ENCODE peak calls at places on chromosomes 7 and 10, in four cellular contexts. One of them, this sample, is unnamed.

GRCh38 chr10:11089272-11089671 is 71.6 kb downstream of the CELF2 start:
- DNase-seq in HepG2: no peak
- DNase-seq in K562: no peak
- DNase-seq in HCT116: no peak
- DNase-seq in this sample: no peak

GRCh38 chr10:71948496-71949067 is 15.6 kb upstream of the CHST3 start:
- DNase-seq in K562: no peak
- DNase-seq in HCT116: no peak
- DNase-seq in HepG2: peak; percentile 21
- DNase-seq in this sample: no peak

GRCh38 chr7:140559410-140559809 is 80.1 kb upstream of the MKRN1 start:
- DNase-seq in HCT116: no peak
- DNase-seq in K562: no peak
- DNase-seq in HepG2: no peak
- DNase-seq in this sample: no peak

GRCh38 chr7:131556055-131556911 is at the start of gene PODXL:
- DNase-seq in HCT116: no peak
- DNase-seq in K562: peak; percentile 99
- DNase-seq in HepG2: no peak
- DNase-seq in this sample: no peak

GRCh38 chr7:56062382-56062781 is 1.7 kb upstream of the SUMF2 start:
- DNase-seq in HCT116: peak; percentile 57
- DNase-seq in HepG2: peak; percentile 71
- DNase-seq in K562: no peak
- DNase-seq in this sample: no peak

GRCh38 chr7:102044984-102045673 is 227.7 kb downstream of the CUX1 start:
- DNase-seq in HepG2: no peak
- DNase-seq in K562: no peak
- DNase-seq in HCT116: peak; percentile 7
- DNase-seq in this sample: no peak

GRCh38 chr7:106354822-106355221 is 70.0 kb upstream of the NAMPT start:
- DNase-seq in HCT116: no peak
- DNase-seq in HepG2: no peak
- DNase-seq in K562: no peak
- DNase-seq in this sample: no peak

GRCh38 chr10:87634311-87634710 is 25.4 kb upstream of the PAPSS2 start:
- DNase-seq in HepG2: no peak
- DNase-seq in HCT116: no peak
- DNase-seq in K562: no peak
- DNase-seq in this sample: no peak

GRCh38 chr10:114031113-114031512 is 12.6 kb upstream of the ADRB1 start:
- DNase-seq in K562: no peak
- DNase-seq in HepG2: no peak
- DNase-seq in HCT116: no peak
- DNase-seq in this sample: no peak

GRCh38 chr10:96720422-96721206 is at the start of gene PIK3AP1:
- DNase-seq in HCT116: no peak
- DNase-seq in HepG2: no peak
- DNase-seq in K562: peak; percentile 66
- DNase-seq in this sample: no peak

GRCh38 chr7:24402655-24403054 is 118.7 kb downstream of the NPY start:
- DNase-seq in HCT116: no peak
- DNase-seq in K562: no peak
- DNase-seq in HepG2: no peak
- DNase-seq in this sample: no peak

GRCh38 chr7:36391436-36392198 is 2.0 kb downstream of the ANLN start:
- DNase-seq in HCT116: no peak
- DNase-seq in HepG2: no peak
- DNase-seq in K562: no peak
- DNase-seq in this sample: peak; percentile 64

GRCh38 chr10:130010653-130011052 is 46.6 kb upstream of the EBF3 start:
- DNase-seq in K562: no peak
- DNase-seq in HepG2: no peak
- DNase-seq in HCT116: no peak
- DNase-seq in this sample: no peak

GRCh38 chr7:140609646-140610045 is 31.0 kb downstream of the DENND2A start:
- DNase-seq in HCT116: no peak
- DNase-seq in HepG2: no peak
- DNase-seq in K562: no peak
- DNase-seq in this sample: no peak

GRCh38 chr7:149444260-149444659 is 16.6 kb downstream of the ZNF777 start:
- DNase-seq in HepG2: no peak
- DNase-seq in K562: no peak
- DNase-seq in HCT116: no peak
- DNase-seq in this sample: no peak

GRCh38 chr10:588246-589165 is 101.0 kb downstream of the DIP2C start:
- DNase-seq in HCT116: no peak
- DNase-seq in HepG2: no peak
- DNase-seq in K562: no peak
- DNase-seq in this sample: no peak

GRCh38 chr10:593016-593415 is 96.5 kb downstream of the DIP2C start:
- DNase-seq in HepG2: no peak
- DNase-seq in K562: no peak
- DNase-seq in HCT116: no peak
- DNase-seq in this sample: no peak

GRCh38 chr10:591646-592045 is 97.8 kb downstream of the DIP2C start:
- DNase-seq in HepG2: no peak
- DNase-seq in HCT116: no peak
- DNase-seq in K562: no peak
- DNase-seq in this sample: no peak

GRCh38 chr10:589961-590680 is 99.3 kb downstream of the DIP2C start:
- DNase-seq in HepG2: no peak
- DNase-seq in HCT116: no peak
- DNase-seq in K562: no peak
- DNase-seq in this sample: no peak

GRCh38 chr10:590721-591120 is 98.7 kb downstream of the DIP2C start:
- DNase-seq in HepG2: no peak
- DNase-seq in K562: no peak
- DNase-seq in HCT116: no peak
- DNase-seq in this sample: no peak
- TF ChIP-seq TCF7L2 in HepG2: no peak
- TF ChIP-seq TCF7L2 in K562: no peak
- TF ChIP-seq TCF7L2 in HCT116: no peak
- TF ChIP-seq TCF7L2 in this sample: no peak

GRCh38 chr10:32400961-32401360 is 45.0 kb upstream of the CCDC7 start:
- DNase-seq in HepG2: no peak
- DNase-seq in HCT116: no peak
- DNase-seq in K562: no peak
- DNase-seq in this sample: no peak
- TF ChIP-seq POLR2AphosphoS5 in HepG2: no peak
- TF ChIP-seq POLR2AphosphoS5 in HCT116: no peak
- TF ChIP-seq POLR2AphosphoS5 in K562: no peak
- TF ChIP-seq POLR2AphosphoS5 in this sample: no peak

GRCh38 chr10:17736223-17736622 is 15.8 kb upstream of the TMEM236 start:
- DNase-seq in HepG2: no peak
- DNase-seq in K562: no peak
- DNase-seq in HCT116: no peak
- DNase-seq in this sample: no peak
- TF ChIP-seq CTCF in HepG2: peak; percentile 5
- TF ChIP-seq CTCF in K562: no peak
- TF ChIP-seq CTCF in HCT116: no peak
- TF ChIP-seq CTCF in this sample: peak; percentile 26

DNA sequence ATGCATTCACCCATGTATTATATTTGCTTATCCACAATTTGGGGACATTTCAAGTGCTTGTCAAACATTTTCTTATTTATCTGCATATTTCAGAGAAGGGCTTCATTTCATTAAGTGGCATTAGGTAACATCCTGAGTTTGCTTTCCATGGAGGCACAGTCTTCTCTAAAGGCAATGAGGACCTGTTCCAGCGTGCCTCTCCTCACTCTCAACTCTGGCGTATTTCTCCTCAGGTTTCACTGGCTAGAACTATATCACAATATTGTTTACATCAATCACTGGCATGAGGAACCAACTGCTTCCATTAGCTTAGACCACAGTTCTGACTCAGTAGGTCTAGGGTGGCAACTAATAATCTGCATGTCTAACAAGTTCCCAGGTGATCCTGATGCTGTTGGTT is 177.2 kb downstream of the TAX1BP1 start:
- DNase-seq in HCT116: no peak
- DNase-seq in K562: no peak
- DNase-seq in HepG2: no peak
- DNase-seq in this sample: no peak
- TF ChIP-seq TCF7L2 in HCT116: no peak
- TF ChIP-seq TCF7L2 in K562: no peak
- TF ChIP-seq TCF7L2 in HepG2: no peak
- TF ChIP-seq TCF7L2 in this sample: no peak

DNA sequence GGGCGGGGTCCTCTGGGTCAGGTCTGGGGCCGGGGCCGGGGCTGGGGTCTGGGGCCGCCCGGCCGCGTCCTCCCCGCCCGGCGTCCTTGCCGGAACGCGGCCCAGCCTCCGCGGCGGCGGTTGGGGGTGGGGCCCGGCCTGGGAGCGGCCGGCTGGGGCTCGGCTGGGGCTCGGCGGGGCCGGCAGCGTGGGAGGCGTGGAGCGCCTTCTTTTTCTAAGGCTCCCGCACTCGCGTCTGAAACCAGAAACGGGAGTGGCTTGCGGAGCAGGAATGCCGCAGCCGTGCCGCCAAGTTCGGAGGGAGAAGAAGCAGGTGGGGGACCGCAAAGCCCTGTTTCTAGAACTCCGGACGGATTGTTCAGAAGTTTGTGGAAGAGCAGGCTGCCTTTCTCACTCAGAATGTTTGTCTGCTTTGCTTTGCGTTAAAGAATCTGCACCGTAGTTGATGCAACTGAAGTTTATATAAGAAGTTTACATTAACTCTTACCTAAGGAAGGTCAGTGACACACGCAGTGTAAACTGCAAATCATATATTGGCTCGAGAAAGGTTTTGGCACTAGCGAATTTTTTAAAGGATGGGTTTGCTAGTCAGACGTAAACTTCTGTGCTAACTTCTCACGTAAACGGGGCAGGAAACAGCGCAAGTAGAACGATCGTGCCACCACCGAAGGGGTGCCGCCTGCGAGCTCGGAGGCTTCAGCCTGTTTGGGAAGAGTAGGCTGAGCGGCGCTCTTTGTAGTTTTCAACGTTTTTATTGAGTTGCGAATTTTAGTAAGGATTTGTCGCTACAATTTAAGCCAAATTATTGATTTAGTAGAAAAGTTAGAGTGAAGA is 729 bp downstream of the DNAJB6 start:
- DNase-seq in HepG2: peak; percentile 29
- DNase-seq in K562: peak; percentile 96
- DNase-seq in HCT116: no peak
- DNase-seq in this sample: no peak
- TF ChIP-seq POLR2AphosphoS5 in HepG2: no peak
- TF ChIP-seq POLR2AphosphoS5 in K562: no peak
- TF ChIP-seq POLR2AphosphoS5 in HCT116: no peak
- TF ChIP-seq POLR2AphosphoS5 in this sample: no peak

DNA sequence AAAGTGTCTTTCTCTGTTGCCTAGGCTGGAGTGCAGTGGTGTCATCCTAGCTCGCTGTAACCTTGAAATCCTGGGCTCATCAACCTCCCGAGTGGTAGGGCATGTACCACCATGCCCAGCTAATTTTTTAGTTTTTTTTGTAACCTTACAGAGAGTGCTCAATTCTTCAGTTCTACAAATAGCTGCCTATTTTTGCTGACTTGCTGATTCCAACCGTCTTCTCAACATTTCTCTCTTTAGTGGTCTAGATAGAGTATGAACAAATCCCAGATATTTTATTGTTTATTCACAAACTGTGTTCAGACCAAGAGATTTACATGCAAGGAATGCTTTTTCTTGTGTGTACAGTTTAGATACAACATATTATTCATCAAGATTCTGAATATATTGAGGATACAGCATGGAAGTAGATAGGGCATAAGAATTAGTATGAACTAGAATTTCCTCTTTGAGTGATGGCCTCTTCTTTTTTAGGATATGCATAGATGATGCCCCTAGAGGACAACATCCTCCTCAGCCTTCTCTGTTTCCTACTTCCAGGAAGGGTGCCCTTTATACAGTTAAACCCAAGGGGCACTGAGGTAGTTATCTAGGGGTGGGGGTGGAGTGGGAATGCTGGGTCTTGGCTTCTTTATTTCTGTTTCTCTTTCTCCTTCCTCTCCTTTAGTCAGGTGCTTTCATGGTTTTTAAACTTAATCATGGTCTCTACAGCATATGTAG is 26.0 kb downstream of the PRPF18 start:
- DNase-seq in HCT116: no peak
- DNase-seq in HepG2: no peak
- DNase-seq in K562: no peak
- DNase-seq in this sample: no peak
- TF ChIP-seq CTCF in HCT116: no peak
- TF ChIP-seq CTCF in HepG2: no peak
- TF ChIP-seq CTCF in K562: no peak
- TF ChIP-seq CTCF in this sample: no peak

GRCh38 chr10:42351745-42352144 is 286.6 kb downstream of the ZNF33B start:
- DNase-seq in K562: no peak
- DNase-seq in HepG2: no peak
- DNase-seq in HCT116: no peak
- DNase-seq in this sample: no peak
- TF ChIP-seq TCF7L2 in K562: no peak
- TF ChIP-seq TCF7L2 in HepG2: no peak
- TF ChIP-seq TCF7L2 in HCT116: no peak
- TF ChIP-seq TCF7L2 in this sample: no peak

DNA sequence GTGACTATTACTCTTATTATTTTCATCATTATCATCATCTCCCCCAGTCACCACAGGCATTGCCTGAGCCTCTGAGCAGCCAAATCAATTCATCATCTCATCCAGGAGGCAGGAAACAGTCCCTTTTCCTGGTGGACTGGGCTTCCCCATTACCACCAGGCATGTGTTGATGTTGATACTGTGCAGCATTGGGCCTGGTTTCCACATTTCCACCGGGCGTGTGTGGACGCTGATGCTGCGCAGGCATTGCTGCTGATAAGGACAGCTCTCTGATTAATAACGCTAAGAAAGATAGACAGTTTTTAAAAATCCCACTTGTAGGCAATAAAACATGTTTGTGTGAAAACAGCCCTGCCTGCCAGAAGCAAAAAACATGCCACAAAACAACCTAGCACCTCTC is 215.9 kb downstream of the WDR37 start:
- DNase-seq in HepG2: no peak
- DNase-seq in K562: no peak
- DNase-seq in HCT116: no peak
- DNase-seq in this sample: no peak
- TF ChIP-seq POLR2AphosphoS5 in HepG2: no peak
- TF ChIP-seq POLR2AphosphoS5 in K562: no peak
- TF ChIP-seq POLR2AphosphoS5 in HCT116: no peak
- TF ChIP-seq POLR2AphosphoS5 in this sample: no peak

GRCh38 chr10:35668865-35669650 is 27.0 kb upstream of the FZD8 start:
- DNase-seq in HepG2: no peak
- DNase-seq in HCT116: no peak
- DNase-seq in K562: no peak
- DNase-seq in this sample: no peak

GRCh38 chr10:35674843-35675242 is 32.7 kb upstream of the FZD8 start:
- DNase-seq in K562: no peak
- DNase-seq in HCT116: no peak
- DNase-seq in HepG2: no peak
- DNase-seq in this sample: no peak
- TF ChIP-seq CTCF in K562: no peak
- TF ChIP-seq CTCF in HCT116: no peak
- TF ChIP-seq CTCF in HepG2: no peak
- TF ChIP-seq CTCF in this sample: no peak

This sample was measured in Panc1.